ENCODE peak calls at places on chromosomes 1 and 21, in nine cellular contexts. O is NCI-H748 treated with DMSO at 0.1 percent for 48 hours; E is aorta; J is activated CD4-positive, alpha-beta T cell treated with anti-CD3 and anti-CD28 coated beads, Interleukin-2, amount 10 ng/mL, durations not matched to agents 7 days and 5 days; R is cardiac muscle cell; C is coronary artery; F is kidney glomerular epithelial cell; M is AG09309; X is SK-N-SH. B is an unnamed sample.

GRCh38 chr1:21534674-21535378 is 25.6 kb downstream of the ALPL start:
- DNase-seq in R (peak; percentile 80), E (no peak), X (no peak), C (no peak), M (no peak), O (peak; percentile 6), J (peak; percentile 41), F (peak; percentile 39), B (no peak)

GRCh38 chr1:203039609-203040517 is 13.6 kb downstream of the PPFIA4 start:
- DNase-seq in X (no peak), E (no peak), F (no peak), M (no peak), R (no peak), J (no peak), C (peak; percentile 24), O (no peak), B (no peak)

GRCh38 chr1:221161571-221162041 is 282.4 kb downstream of the HLX start:
- DNase-seq in J (no peak), C (no peak), R (no peak), O (no peak), X (no peak), E (no peak), M (no peak), F (no peak), B (no peak)

GRCh38 chr1:156816561-156817328 is at the start of gene SH2D2A:
- DNase-seq in C (no peak), F (no peak), O (no peak), R (peak; percentile 83), X (no peak), E (peak; percentile 78), J (peak; percentile 97), M (no peak), B (peak; percentile 55)

GRCh38 chr1:9198538-9199361 is 35.8 kb upstream of the H6PD start:
- DNase-seq in O (no peak), X (peak; percentile 83), F (no peak), C (no peak), E (peak; percentile 48), J (no peak), R (peak; percentile 58), M (no peak), B (no peak)

GRCh38 chr1:204223129-204223860 is 9.5 kb upstream of the GOLT1A start:
- DNase-seq in E (no peak), M (no peak), R (no peak), C (no peak), X (no peak), J (no peak), F (no peak), O (no peak), B (peak; percentile 60)

GRCh38 chr1:30511563-30512252 is 211.7 kb downstream of the MATN1 start:
- DNase-seq in C (peak; percentile 45), F (peak; percentile 66), M (peak; percentile 24), R (no peak), O (no peak), E (no peak), X (no peak), J (no peak), B (peak; percentile 18)

GRCh38 chr21:38853421-38853919 is 47.7 kb downstream of the ETS2 start:
- DNase-seq in E (no peak), M (peak; percentile 44), C (no peak), F (peak; percentile 16), R (peak; percentile 87), O (no peak), X (no peak), J (no peak), B (peak; percentile 64)

GRCh38 chr1:115969509-115969908 is 6.8 kb upstream of the SLC22A15 start:
- DNase-seq in O (no peak), C (no peak), J (no peak), E (no peak), M (no peak), R (peak; percentile 34), F (no peak), X (peak; percentile 34), B (no peak)

GRCh38 chr21:29558331-29558730 is 259.6 kb downstream of the BACH1 start:
- DNase-seq in O (no peak), X (no peak), E (no peak), M (no peak), C (no peak), J (no peak), R (no peak), F (no peak), B (no peak)

GRCh38 chr1:41726899-41727748 is 191.6 kb downstream of the HIVEP3 start:
- DNase-seq in F (no peak), M (no peak), R (no peak), E (peak; percentile 91), O (no peak), C (no peak), X (no peak), J (no peak), B (no peak)

GRCh38 chr1:227774051-227774720 is 39.0 kb downstream of the SNAP47 start:
- DNase-seq in M (no peak), X (no peak), R (no peak), O (no peak), E (no peak), F (no peak), C (no peak), J (peak; percentile 63), B (no peak)

GRCh38 chr1:153778051-153778823 is 3.0 kb downstream of the SLC27A3 start:
- DNase-seq in C (no peak), M (no peak), X (no peak), R (no peak), E (no peak), F (no peak), O (no peak), J (no peak), B (no peak)

GRCh38 chr1:222582099-222582774 is 7.5 kb downstream of the TAF1A start:
- DNase-seq in X (no peak), C (no peak), E (no peak), J (no peak), O (no peak), R (peak; percentile 4), M (no peak), F (peak; percentile 64), B (no peak)

GRCh38 chr1:162028726-162029125 is 5.1 kb upstream of the OLFML2B start:
- DNase-seq in X (no peak), E (no peak), R (peak; percentile 17), F (no peak), M (no peak), J (no peak), O (no peak), C (no peak), B (no peak)

GRCh38 chr1:243315933-243316332 is 60.1 kb downstream of the SDCCAG8 start:
- DNase-seq in R (peak; percentile 46), X (no peak), M (no peak), J (no peak), E (no peak), F (no peak), C (no peak), O (no peak), B (no peak)

GRCh38 chr1:156632355-156632754 is 9.6 kb upstream of the BCAN start:
- DNase-seq in R (no peak), C (no peak), M (no peak), F (no peak), J (no peak), E (no peak), O (no peak), X (peak; percentile 4), B (no peak)

GRCh38 chr1:202214089-202214843 is 20.7 kb downstream of the LGR6 start:
- DNase-seq in E (no peak), R (no peak), X (peak; percentile 86), J (no peak), M (no peak), O (no peak), C (no peak), F (no peak), B (no peak)

GRCh38 chr1:20448626-20449215 is 37.3 kb downstream of the CAMK2N1 start:
- DNase-seq in M (no peak), E (peak; percentile 3), R (no peak), X (peak; percentile 58), C (no peak), F (no peak), O (no peak), J (no peak), B (no peak)

GRCh38 chr1:34906756-34907155 is 22.7 kb downstream of the DLGAP3 start:
- DNase-seq in F (no peak), X (no peak), C (no peak), E (no peak), M (no peak), O (no peak), R (no peak), J (no peak), B (no peak)

GRCh38 chr1:224380003-224380402 is 23.3 kb downstream of the CNIH4 start:
- DNase-seq in C (no peak), O (no peak), X (no peak), F (no peak), J (peak; percentile 70), M (no peak), R (peak; percentile 12), E (no peak), B (no peak)

GRCh38 chr1:109371271-109371739 is 26.4 kb downstream of the SORT1 start:
- DNase-seq in E (no peak), O (no peak), F (peak; percentile 75), J (no peak), R (peak; percentile 76), X (no peak), M (peak; percentile 71), C (no peak), B (no peak)

GRCh38 chr1:237911911-237912310 is 21.2 kb upstream of the ZP4 start:
- DNase-seq in X (no peak), F (no peak), M (no peak), E (no peak), C (no peak), J (no peak), R (no peak), O (no peak), B (no peak)

GRCh38 chr1:15678578-15678977 is 5.5 kb upstream of the PLEKHM2 start:
- DNase-seq in X (no peak), F (peak; percentile 88), R (peak; percentile 79), J (no peak), O (no peak), M (peak; percentile 33), C (no peak), E (no peak), B (no peak)

GRCh38 chr21:18318156-18318555 is 73.5 kb downstream of the CHODL start:
- DNase-seq in M (no peak), F (no peak), O (no peak), C (no peak), X (no peak), J (no peak), E (no peak), R (no peak), B (no peak)

GRCh38 chr1:66705100-66705499 is 47.2 kb upstream of the DYNLT5 start:
- DNase-seq in E (no peak), R (no peak), X (no peak), F (no peak), C (no peak), J (no peak), M (peak; percentile 50), O (no peak), B (no peak)

GRCh38 chr1:229432116-229432461 is 1.8 kb downstream of the ACTA1 start:
- DNase-seq in E (no peak), F (no peak), X (no peak), M (no peak), O (no peak), C (no peak), R (no peak), J (no peak), B (no peak)

GRCh38 chr1:147821883-147822282 is 61.5 kb upstream of the GJA5 start:
- DNase-seq in O (no peak), X (no peak), F (no peak), E (no peak), J (no peak), R (peak; percentile 80), M (no peak), C (no peak), B (no peak)

GRCh38 chr1:116740296-116740695 is 13.9 kb upstream of the CD2 start:
- DNase-seq in X (no peak), R (no peak), M (no peak), C (no peak), J (no peak), O (no peak), E (no peak), F (no peak), B (peak; percentile 27)

GRCh38 chr1:154430903-154431302 is 25.8 kb downstream of the IL6R start:
- DNase-seq in F (no peak), J (no peak), R (peak; percentile 46), O (no peak), C (no peak), E (no peak), X (no peak), M (no peak), B (no peak)

GRCh38 chr21:44854664-44855446 is 18.6 kb downstream of the PTTG1IP start:
- DNase-seq in F (no peak), M (no peak), C (no peak), X (no peak), O (no peak), E (peak; percentile 35), J (peak; percentile 28), R (no peak), B (no peak)

B was measured in left lobe of liver.